ENCODE peak calls at places on chromosomes 13 and 19, in eight cellular contexts. N, M, F, A, W, V, O and K are unnamed samples.

GRCh38 chr13:81582381-81582780 is 1241.5 kb upstream of the SPRY2 start:
- DNase-seq in N (no peak), M (no peak), F (no peak), A (no peak), W (no peak), V (no peak), O (no peak), K (no peak)

GRCh38 chr13:110644892-110645521 is 29.7 kb downstream of the NAXD start:
- DNase-seq in N (peak; percentile 84), M (peak; percentile 47), F (peak; percentile 74), A (peak; percentile 60), W (peak; percentile 55), V (peak; percentile 58), O (no peak), K (no peak)

GRCh38 chr13:33251131-33251629 is 34.4 kb downstream of the STARD13 start:
- DNase-seq in N (peak; percentile 60), M (peak; percentile 91), F (peak; percentile 98), A (peak; percentile 34), W (no peak), V (no peak), O (no peak), K (no peak)

GRCh38 chr19:2050991-2051770 is at the start of gene MKNK2:
- DNase-seq in N (peak; percentile 95), M (peak; percentile 95), F (peak; percentile 76), A (peak; percentile 93), W (peak; percentile 99), V (peak; percentile 93), O (peak; percentile 96), K (peak; percentile 77)

GRCh38 chr13:37481005-37481857 is 117.3 kb downstream of the POSTN start:
- DNase-seq in N (no peak), M (peak; percentile 50), F (peak; percentile 87), A (no peak), W (no peak), V (no peak), O (no peak), K (no peak)

GRCh38 chr19:45739498-45740439 is 6.5 kb downstream of the MEIOSIN start:
- DNase-seq in N (peak; percentile 65), M (no peak), F (no peak), A (no peak), W (no peak), V (no peak), O (no peak), K (no peak)

GRCh38 chr13:111531505-111531904 is 211.1 kb downstream of the TEX29 start:
- DNase-seq in N (no peak), M (peak; percentile 10), F (peak; percentile 3), A (no peak), W (no peak), V (peak; percentile 65), O (no peak), K (no peak)

GRCh38 chr13:30743319-30744055 is 8.1 kb downstream of the ALOX5AP start:
- DNase-seq in N (peak; percentile 37), M (no peak), F (peak; percentile 97), A (no peak), W (no peak), V (peak; percentile 19), O (no peak), K (peak; percentile 61)

GRCh38 chr13:24540236-24541126 is 27.9 kb upstream of the PARP4 start:
- DNase-seq in N (no peak), M (peak; percentile 11), F (no peak), A (no peak), W (peak; percentile 17), V (no peak), O (no peak), K (no peak)

GRCh38 chr13:42333613-42334328 is 61.8 kb downstream of the AKAP11 start:
- DNase-seq in N (peak; percentile 73), M (peak; percentile 7), F (peak; percentile 9), A (no peak), W (no peak), V (peak; percentile 9), O (no peak), K (no peak)

GRCh38 chr19:18339703-18340102 is 695 bp upstream of the PGPEP1 start:
- DNase-seq in N (peak; percentile 41), M (no peak), F (no peak), A (no peak), W (no peak), V (no peak), O (no peak), K (no peak)

GRCh38 chr19:34681478-34681877 is 4.0 kb downstream of the ZNF302 start:
- DNase-seq in N (no peak), M (no peak), F (no peak), A (no peak), W (no peak), V (no peak), O (no peak), K (no peak)

GRCh38 chr13:27678306-27679040 is 56.8 kb downstream of the POLR1D start:
- DNase-seq in N (no peak), M (no peak), F (no peak), A (no peak), W (no peak), V (no peak), O (no peak), K (no peak)

GRCh38 chr19:41427647-41428480 is 690 bp upstream of the B3GNT8 start:
- DNase-seq in N (no peak), M (no peak), F (peak; percentile 15), A (peak; percentile 41), W (peak; percentile 40), V (no peak), O (peak; percentile 13), K (no peak)

GRCh38 chr19:40312533-40312932 is 27.4 kb upstream of the AKT2 start:
- DNase-seq in N (peak; percentile 26), M (no peak), F (no peak), A (no peak), W (no peak), V (no peak), O (no peak), K (no peak)

GRCh38 chr19:9819590-9819898 is 665 bp upstream of the FBXL12 start:
- DNase-seq in N (no peak), M (no peak), F (no peak), A (no peak), W (no peak), V (no peak), O (no peak), K (no peak)

GRCh38 chr19:37932985-37933953 is 26.3 kb downstream of the SIPA1L3 start:
- DNase-seq in N (peak; percentile 37), M (peak; percentile 55), F (peak; percentile 35), A (peak; percentile 24), W (no peak), V (no peak), O (no peak), K (no peak)

GRCh38 chr13:103006706-103007426 is 59.4 kb downstream of the SLC10A2 start:
- DNase-seq in N (peak; percentile 62), M (no peak), F (no peak), A (no peak), W (no peak), V (no peak), O (no peak), K (no peak)

GRCh38 chr13:87674143-87674772 is 3.1 kb downstream of the SLITRK5 start:
- DNase-seq in N (no peak), M (no peak), F (no peak), A (no peak), W (no peak), V (no peak), O (no peak), K (no peak)

GRCh38 chr13:24185591-24186232 is 25.2 kb downstream of the SPATA13 start:
- DNase-seq in N (no peak), M (no peak), F (peak; percentile 75), A (no peak), W (no peak), V (no peak), O (no peak), K (no peak)

GRCh38 chr13:96091164-96091931 is 1.4 kb downstream of the HS6ST3 start:
- DNase-seq in N (peak; percentile 7), M (peak; percentile 12), F (no peak), A (peak; percentile 13), W (peak; percentile 2), V (no peak), O (no peak), K (no peak)

GRCh38 chr19:28019901-28020300 is 1193.0 kb downstream of the UQCRFS1 start:
- DNase-seq in N (no peak), M (no peak), F (peak; percentile 9), A (no peak), W (no peak), V (no peak), O (no peak), K (no peak)

GRCh38 chr19:35168261-35168660 is 13.7 kb downstream of the FXYD5 start:
- DNase-seq in N (no peak), M (no peak), F (no peak), A (no peak), W (no peak), V (no peak), O (no peak), K (no peak)

GRCh38 chr19:49106648-49107135 is 7.5 kb upstream of the LIN7B start:
- DNase-seq in N (peak; percentile 69), M (peak; percentile 80), F (peak; percentile 50), A (peak; percentile 58), W (peak; percentile 78), V (peak; percentile 36), O (peak; percentile 52), K (peak; percentile 64)

GRCh38 chr19:5877869-5878268 is 7.5 kb upstream of the FUT5 start:
- DNase-seq in N (no peak), M (no peak), F (no peak), A (no peak), W (no peak), V (no peak), O (no peak), K (no peak)

GRCh38 chr19:8877854-8878705 is 45.9 kb downstream of the MBD3L1 start:
- DNase-seq in N (peak; percentile 1), M (no peak), F (no peak), A (no peak), W (peak; percentile 3), V (no peak), O (no peak), K (no peak)

GRCh38 chr19:6738726-6739389 is 622 bp upstream of the TRIP10 start:
- DNase-seq in N (peak; percentile 57), M (peak; percentile 22), F (no peak), A (peak; percentile 65), W (peak; percentile 39), V (no peak), O (no peak), K (no peak)

GRCh38 chr19:16153582-16154336 is 10.3 kb downstream of the HSH2D start:
- DNase-seq in N (peak; percentile 60), M (no peak), F (no peak), A (no peak), W (no peak), V (no peak), O (no peak), K (no peak)

GRCh38 chr13:40776681-40777165 is 5.7 kb upstream of the MRPS31 start:
- DNase-seq in N (peak; percentile 79), M (no peak), F (peak; percentile 31), A (no peak), W (peak; percentile 71), V (no peak), O (no peak), K (no peak)

GRCh38 chr19:45789035-45789786 is 3.4 kb downstream of the DMWD start:
- DNase-seq in N (peak; percentile 0), M (no peak), F (no peak), A (no peak), W (no peak), V (no peak), O (no peak), K (no peak)

GRCh38 chr19:49614096-49614857 is 23.3 kb downstream of the PRR12 start:
- DNase-seq in N (peak; percentile 48), M (peak; percentile 64), F (peak; percentile 74), A (no peak), W (peak; percentile 57), V (no peak), O (no peak), K (no peak)

GRCh38 chr19:49559928-49560327 is 20.4 kb downstream of the NOSIP start:
- DNase-seq in N (no peak), M (no peak), F (no peak), A (no peak), W (peak; percentile 48), V (no peak), O (no peak), K (no peak)